ENCODE peak calls at places on chromosome 5, in five cellular contexts. One of them, this sample, is unnamed.
A peak's percentile ranks its signal among the peaks of the same experiment; 100 is the strongest.

GRCh38 chr5:149887622-149888183 is 56.9 kb downstream of the PDE6A start:
- DNase-seq in gastrocnemius medialis: no peak
- DNase-seq in psoas muscle: no peak
- DNase-seq in IMR-90: peak; percentile 70
- DNase-seq in PC-9: peak; percentile 68
- DNase-seq in this sample: no peak

GRCh38 chr5:1550287-1551076 is 26.7 kb upstream of the LPCAT1 start:
- DNase-seq in psoas muscle: no peak
- DNase-seq in gastrocnemius medialis: no peak
- DNase-seq in PC-9: no peak
- DNase-seq in IMR-90: no peak
- DNase-seq in this sample: peak; percentile 54

GRCh38 chr5:2579126-2579525 is 172.4 kb downstream of the IRX2 start:
- DNase-seq in psoas muscle: no peak
- DNase-seq in IMR-90: no peak
- DNase-seq in gastrocnemius medialis: no peak
- DNase-seq in PC-9: no peak
- DNase-seq in this sample: no peak

GRCh38 chr5:77129386-77129785 is 42.3 kb upstream of the ZBED3 start:
- DNase-seq in PC-9: peak; percentile 31
- DNase-seq in gastrocnemius medialis: no peak
- DNase-seq in psoas muscle: no peak
- DNase-seq in IMR-90: peak; percentile 13
- DNase-seq in this sample: no peak

GRCh38 chr5:148002471-148002870 is 61.3 kb upstream of the SPINK5 start:
- DNase-seq in gastrocnemius medialis: no peak
- DNase-seq in PC-9: no peak
- DNase-seq in psoas muscle: no peak
- DNase-seq in IMR-90: no peak
- DNase-seq in this sample: no peak

GRCh38 chr5:93394301-93394700 is 186.7 kb downstream of the NR2F1-AS1 start:
- DNase-seq in psoas muscle: no peak
- DNase-seq in IMR-90: no peak
- DNase-seq in gastrocnemius medialis: no peak
- DNase-seq in PC-9: no peak
- DNase-seq in this sample: no peak

GRCh38 chr5:135015942-135016341 is 18.1 kb downstream of the PITX1 start:
- DNase-seq in gastrocnemius medialis: no peak
- DNase-seq in psoas muscle: peak; percentile 8
- DNase-seq in IMR-90: no peak
- DNase-seq in PC-9: no peak
- DNase-seq in this sample: peak; percentile 28

GRCh38 chr5:96322217-96322616 is 110.8 kb downstream of the PCSK1 start:
- DNase-seq in PC-9: no peak
- DNase-seq in IMR-90: no peak
- DNase-seq in psoas muscle: no peak
- DNase-seq in gastrocnemius medialis: no peak
- DNase-seq in this sample: no peak

GRCh38 chr5:173383711-173384110 is 55.5 kb upstream of the STC2 start:
- DNase-seq in gastrocnemius medialis: no peak
- DNase-seq in psoas muscle: no peak
- DNase-seq in PC-9: no peak
- DNase-seq in IMR-90: peak; percentile 31
- DNase-seq in this sample: no peak

DNA sequence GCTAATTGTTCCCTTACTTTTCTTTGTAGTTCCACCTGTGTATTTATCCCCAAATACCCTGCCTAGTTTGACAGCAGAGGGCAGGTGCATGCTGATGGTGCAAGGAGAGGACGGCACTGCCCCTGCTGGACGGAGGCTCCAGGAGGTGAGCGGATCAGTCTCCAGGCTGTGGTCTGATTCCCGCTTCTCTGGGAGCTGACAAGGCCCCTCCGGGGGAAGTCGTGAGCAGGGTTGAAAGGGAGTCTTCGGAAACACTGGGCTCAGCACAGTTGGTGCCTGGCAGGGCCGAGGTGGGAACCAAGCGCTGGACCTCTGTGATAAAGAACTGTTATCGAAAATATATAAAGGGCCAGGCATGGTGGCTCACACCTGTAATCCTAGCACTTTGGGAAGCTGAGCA is 52.9 kb downstream of the RASGEF1C start:
- DNase-seq in psoas muscle: no peak
- DNase-seq in PC-9: no peak
- DNase-seq in gastrocnemius medialis: no peak
- DNase-seq in IMR-90: no peak
- DNase-seq in this sample: no peak
- TF ChIP-seq CTCF in psoas muscle: no peak
- TF ChIP-seq CTCF in PC-9: no peak
- TF ChIP-seq CTCF in gastrocnemius medialis: no peak
- TF ChIP-seq CTCF in IMR-90: no peak
- TF ChIP-seq CTCF in this sample: no peak

GRCh38 chr5:39599721-39600431 is 175.1 kb upstream of the DAB2 start:
- DNase-seq in psoas muscle: no peak
- DNase-seq in gastrocnemius medialis: no peak
- DNase-seq in PC-9: no peak
- DNase-seq in IMR-90: peak; percentile 72
- DNase-seq in this sample: no peak
- TF ChIP-seq CTCF in psoas muscle: peak; percentile 55
- TF ChIP-seq CTCF in gastrocnemius medialis: no peak
- TF ChIP-seq CTCF in PC-9: peak; percentile 85
- TF ChIP-seq CTCF in IMR-90: peak; percentile 57
- TF ChIP-seq CTCF in this sample: peak; percentile 92

DNA sequence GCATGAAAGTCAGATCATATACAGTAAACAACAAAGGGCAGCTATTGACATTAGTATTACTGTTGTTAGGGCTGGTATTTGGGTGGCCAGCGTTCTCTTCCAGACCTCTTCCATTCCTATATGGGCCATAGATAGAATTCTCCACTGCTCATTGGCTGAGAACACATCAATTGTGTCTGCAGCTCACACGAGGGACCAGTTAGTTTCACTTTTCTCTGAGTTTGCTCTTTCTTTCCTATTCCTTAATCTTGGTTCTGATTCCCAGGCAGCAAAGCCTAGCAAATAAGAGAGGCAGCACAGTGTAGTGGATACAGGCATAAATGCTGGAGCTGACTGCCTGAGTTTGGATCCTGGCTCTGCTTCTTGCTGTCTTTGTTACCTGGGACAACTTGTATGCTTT is 476.4 kb downstream of the SPOCK1 start:
- DNase-seq in IMR-90: no peak
- DNase-seq in PC-9: no peak
- DNase-seq in gastrocnemius medialis: no peak
- DNase-seq in psoas muscle: no peak
- DNase-seq in this sample: no peak
- TF ChIP-seq CTCF in IMR-90: no peak
- TF ChIP-seq CTCF in PC-9: no peak
- TF ChIP-seq CTCF in gastrocnemius medialis: no peak
- TF ChIP-seq CTCF in psoas muscle: no peak
- TF ChIP-seq CTCF in this sample: no peak

DNA sequence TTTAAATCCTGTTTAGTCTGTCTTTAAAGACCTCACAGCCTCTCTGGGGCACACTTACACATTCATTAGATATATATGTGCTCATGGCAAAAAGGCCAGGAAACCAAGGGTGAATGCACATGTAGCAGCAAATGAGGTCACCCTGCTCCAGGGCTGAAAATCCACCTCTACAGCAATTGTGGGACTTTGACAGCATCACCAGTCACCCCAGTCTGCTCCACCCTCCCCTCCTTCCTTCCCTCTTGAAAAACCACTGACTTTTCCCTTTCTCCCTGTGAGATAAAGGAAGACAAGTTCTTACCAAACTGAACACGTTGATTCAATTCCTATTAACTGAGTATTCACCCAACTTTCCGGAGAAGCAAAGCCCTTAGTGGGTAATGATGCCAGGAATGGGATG is 15.2 kb upstream of the SH3RF2 start:
- DNase-seq in IMR-90: peak; percentile 35
- DNase-seq in gastrocnemius medialis: no peak
- DNase-seq in PC-9: no peak
- DNase-seq in psoas muscle: no peak
- DNase-seq in this sample: no peak
- TF ChIP-seq CTCF in IMR-90: no peak
- TF ChIP-seq CTCF in gastrocnemius medialis: no peak
- TF ChIP-seq CTCF in PC-9: no peak
- TF ChIP-seq CTCF in psoas muscle: no peak
- TF ChIP-seq CTCF in this sample: no peak

DNA sequence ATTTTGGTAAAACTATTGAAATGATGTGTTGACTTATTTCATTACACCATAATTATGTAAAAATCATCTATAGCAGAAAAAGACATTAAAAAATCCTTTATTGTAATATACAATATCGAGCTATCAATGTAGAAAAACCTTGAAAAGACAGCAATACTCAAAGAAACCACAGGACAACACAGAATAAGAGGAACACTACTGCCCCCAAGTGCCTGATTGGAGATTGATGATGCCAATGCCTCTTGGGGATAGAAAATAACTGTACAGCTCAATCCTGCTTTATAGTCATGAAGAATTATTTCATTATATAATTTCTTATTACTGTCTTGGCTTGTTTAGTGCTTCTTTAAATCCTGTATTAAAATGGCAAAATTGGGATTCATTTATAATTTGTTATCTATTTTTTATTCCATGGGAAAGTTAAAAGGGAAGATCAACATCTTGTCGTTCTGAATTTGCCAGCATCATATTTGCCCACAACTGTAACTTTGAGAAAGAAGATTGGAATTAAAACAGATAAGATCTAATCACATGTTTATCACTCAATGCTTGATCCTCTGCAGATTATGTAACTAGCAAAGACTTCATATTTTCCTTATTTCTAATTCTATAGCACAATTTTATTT is 337.5 kb downstream of the CDH9 start:
- DNase-seq in gastrocnemius medialis: no peak
- DNase-seq in PC-9: peak; percentile 50
- DNase-seq in IMR-90: no peak
- DNase-seq in psoas muscle: no peak
- DNase-seq in this sample: no peak
- TF ChIP-seq CTCF in gastrocnemius medialis: no peak
- TF ChIP-seq CTCF in PC-9: peak; percentile 78
- TF ChIP-seq CTCF in IMR-90: no peak
- TF ChIP-seq CTCF in psoas muscle: no peak
- TF ChIP-seq CTCF in this sample: peak; percentile 63

GRCh38 chr5:138438003-138438723 is 694 bp upstream of the REEP2 start:
- DNase-seq in psoas muscle: no peak
- DNase-seq in gastrocnemius medialis: no peak
- DNase-seq in PC-9: no peak
- DNase-seq in IMR-90: no peak
- DNase-seq in this sample: no peak

GRCh38 chr5:138440226-138441073 is 1.6 kb downstream of the REEP2 start:
- DNase-seq in psoas muscle: no peak
- DNase-seq in IMR-90: no peak
- DNase-seq in gastrocnemius medialis: no peak
- DNase-seq in PC-9: no peak
- DNase-seq in this sample: peak; percentile 40

GRCh38 chr5:138438724-138439536 is at the start of gene REEP2:
- DNase-seq in PC-9: peak; percentile 36
- DNase-seq in psoas muscle: peak; percentile 71
- DNase-seq in IMR-90: peak; percentile 47
- DNase-seq in gastrocnemius medialis: no peak
- DNase-seq in this sample: peak; percentile 74

GRCh38 chr5:138439537-138440225 is 824 bp downstream of the REEP2 start:
- DNase-seq in IMR-90: peak; percentile 3
- DNase-seq in psoas muscle: no peak
- DNase-seq in PC-9: no peak
- DNase-seq in gastrocnemius medialis: no peak
- DNase-seq in this sample: peak; percentile 74

DNA sequence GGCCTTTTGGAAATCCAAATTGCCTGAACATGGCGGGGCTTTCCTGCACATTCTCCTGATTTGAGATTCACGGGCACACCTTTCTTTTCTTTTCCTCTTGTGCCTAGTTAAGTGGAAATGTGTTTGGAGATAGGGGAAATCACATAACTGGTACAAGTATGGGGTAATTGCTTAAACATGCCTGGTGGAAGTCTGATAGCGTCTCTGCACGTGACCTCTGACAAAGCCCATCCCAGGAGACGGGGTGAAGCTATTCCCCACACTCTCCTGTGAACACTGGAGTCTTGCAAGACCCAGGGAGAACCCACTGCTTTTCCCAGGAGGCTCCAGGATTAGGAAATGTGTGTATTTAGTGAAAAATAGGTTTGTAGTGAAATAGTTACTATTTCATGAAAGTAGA is 2.9 kb upstream of the REEP2 start:
- DNase-seq in psoas muscle: no peak
- DNase-seq in IMR-90: no peak
- DNase-seq in gastrocnemius medialis: no peak
- DNase-seq in PC-9: no peak
- DNase-seq in this sample: no peak
- TF ChIP-seq CTCF in psoas muscle: no peak
- TF ChIP-seq CTCF in IMR-90: no peak
- TF ChIP-seq CTCF in gastrocnemius medialis: no peak
- TF ChIP-seq CTCF in PC-9: no peak
- TF ChIP-seq CTCF in this sample: no peak

GRCh38 chr5:142059304-142059940 is 46.6 kb upstream of the GNPDA1 start:
- DNase-seq in gastrocnemius medialis: no peak
- DNase-seq in PC-9: no peak
- DNase-seq in IMR-90: no peak
- DNase-seq in psoas muscle: no peak
- DNase-seq in this sample: no peak
- TF ChIP-seq CTCF in gastrocnemius medialis: no peak
- TF ChIP-seq CTCF in PC-9: no peak
- TF ChIP-seq CTCF in IMR-90: no peak
- TF ChIP-seq CTCF in psoas muscle: peak; percentile 28
- TF ChIP-seq CTCF in this sample: peak; percentile 39

GRCh38 chr5:37867634-37868033 is 27.8 kb upstream of the GDNF start:
- DNase-seq in gastrocnemius medialis: no peak
- DNase-seq in PC-9: no peak
- DNase-seq in psoas muscle: no peak
- DNase-seq in IMR-90: peak; percentile 76
- DNase-seq in this sample: no peak
- TF ChIP-seq CTCF in gastrocnemius medialis: no peak
- TF ChIP-seq CTCF in PC-9: no peak
- TF ChIP-seq CTCF in psoas muscle: no peak
- TF ChIP-seq CTCF in IMR-90: no peak
- TF ChIP-seq CTCF in this sample: no peak

GRCh38 chr5:138463335-138464017 is 1.8 kb upstream of the EGR1 start:
- DNase-seq in PC-9: no peak
- DNase-seq in gastrocnemius medialis: no peak
- DNase-seq in IMR-90: no peak
- DNase-seq in psoas muscle: no peak
- DNase-seq in this sample: peak; percentile 55
- TF ChIP-seq CTCF in PC-9: no peak
- TF ChIP-seq CTCF in gastrocnemius medialis: no peak
- TF ChIP-seq CTCF in IMR-90: no peak
- TF ChIP-seq CTCF in psoas muscle: no peak
- TF ChIP-seq CTCF in this sample: no peak

This sample was measured in chondrocyte.